ENCODE peak calls at places on chromosomes 4 and X, in five cellular contexts. Y is GM23248; G is body of pancreas; H is heart left ventricle; A is CD8-positive, alpha-beta memory T cell. F is an unnamed sample.

GRCh38 chrX:42247241-42247640 is 323.9 kb upstream of the CASK start:
- DNase-seq in G (no peak), H (no peak), A (no peak), Y (peak; percentile 14), F (no peak)

GRCh38 chr4:90061881-90062280 is 65.3 kb upstream of the CCSER1 start:
- DNase-seq in A (no peak), H (no peak), Y (no peak), G (no peak), F (no peak)

GRCh38 chr4:6509587-6509986 is 37.2 kb upstream of the PPP2R2C start:
- DNase-seq in H (no peak), G (no peak), Y (no peak), A (no peak), F (no peak)

GRCh38 chr4:47705326-47705981 is 132.4 kb downstream of the CORIN start:
- DNase-seq in G (no peak), H (no peak), Y (peak; percentile 52), A (no peak), F (no peak)

GRCh38 chr4:94856030-94856429 is 98.3 kb downstream of the BMPR1B start:
- DNase-seq in Y (no peak), H (no peak), G (no peak), A (no peak), F (no peak)

GRCh38 chrX:136867096-136867491 is 13.4 kb downstream of the RBMX start:
- DNase-seq in A (no peak), H (no peak), G (no peak), Y (peak; percentile 16), F (no peak)

GRCh38 chrX:84188320-84188834 is 378 bp upstream of the RPS6KA6 start:
- DNase-seq in H (peak; percentile 27), A (peak; percentile 3), G (peak; percentile 72), Y (peak; percentile 70), F (peak; percentile 85)

GRCh38 chrX:111322231-111322855 is 52.1 kb upstream of the CAPN6 start:
- DNase-seq in G (no peak), A (no peak), Y (no peak), H (no peak), F (no peak)

GRCh38 chrX:153926863-153927685 is 1.0 kb upstream of the ARHGAP4 start:
- DNase-seq in A (peak; percentile 86), H (peak; percentile 64), Y (peak; percentile 49), G (peak; percentile 43), F (peak; percentile 79)

GRCh38 chrX:2576793-2577192 is 76.0 kb upstream of the DHRSX start:
- DNase-seq in A (no peak), G (no peak), H (no peak), Y (peak; percentile 22), F (no peak)

GRCh38 chrX:10579753-10580060 is 40.7 kb downstream of the MID1 start:
- DNase-seq in H (no peak), A (no peak), Y (peak; percentile 52), G (no peak), F (no peak)

GRCh38 chrX:78960888-78961287 is 15.7 kb downstream of the P2RY10 start:
- DNase-seq in Y (no peak), H (no peak), G (no peak), A (no peak), F (no peak)

GRCh38 chr4:10015140-10015753 is 6.0 kb downstream of the SLC2A9 start:
- DNase-seq in G (peak; percentile 56), Y (peak; percentile 52), H (peak; percentile 56), A (no peak), F (no peak)

GRCh38 chrX:97026406-97026805 is 142.7 kb downstream of the RPA4 start:
- DNase-seq in G (no peak), Y (peak; percentile 1), A (no peak), H (no peak), F (peak; percentile 9)

GRCh38 chr4:98557497-98557896 is 100.9 kb downstream of the TSPAN5 start:
- DNase-seq in A (no peak), G (no peak), Y (peak; percentile 45), H (no peak), F (peak; percentile 46)

GRCh38 chr4:102104278-102104677 is 241.0 kb downstream of the SLC39A8 start:
- DNase-seq in Y (no peak), A (no peak), G (no peak), H (no peak), F (no peak)

GRCh38 chrX:133287860-133288259 is 69.7 kb upstream of the TFDP3 start:
- DNase-seq in Y (no peak), A (no peak), G (no peak), H (no peak), F (no peak)

GRCh38 chrX:78357342-78358055 is 30.1 kb upstream of the CYSLTR1 start:
- DNase-seq in H (no peak), G (no peak), A (no peak), Y (no peak), F (no peak)

GRCh38 chrX:110026099-110026844 is 23.4 kb downstream of the TMEM164 start:
- DNase-seq in A (no peak), Y (peak; percentile 18), G (no peak), H (no peak), F (no peak)

GRCh38 chrX:154383359-154384283 is 4.5 kb downstream of the EMD start:
- DNase-seq in Y (no peak), H (no peak), A (no peak), G (peak; percentile 4), F (no peak)

GRCh38 chrX:10062352-10062751 is 94.4 kb upstream of the CLCN4 start:
- DNase-seq in A (no peak), G (no peak), Y (no peak), H (no peak), F (no peak)

GRCh38 chrX:10087391-10087790 is 69.4 kb upstream of the CLCN4 start:
- DNase-seq in Y (no peak), H (no peak), A (no peak), G (no peak), F (no peak)

GRCh38 chr4:168585168-168586091 is 88.6 kb downstream of the PALLD start:
- DNase-seq in H (peak; percentile 88), G (peak; percentile 78), Y (peak; percentile 94), A (no peak), F (no peak)
- H3K4me1 ChIP-seq in H (peaks cover 45% of the 10 kb centered on the region), G (no peaks in the 10 kb centered on the region), Y (peaks cover 48% of the 10 kb centered on the region), A (no peaks in the 10 kb centered on the region), F (peaks cover 61% of the 10 kb centered on the region)

DNA sequence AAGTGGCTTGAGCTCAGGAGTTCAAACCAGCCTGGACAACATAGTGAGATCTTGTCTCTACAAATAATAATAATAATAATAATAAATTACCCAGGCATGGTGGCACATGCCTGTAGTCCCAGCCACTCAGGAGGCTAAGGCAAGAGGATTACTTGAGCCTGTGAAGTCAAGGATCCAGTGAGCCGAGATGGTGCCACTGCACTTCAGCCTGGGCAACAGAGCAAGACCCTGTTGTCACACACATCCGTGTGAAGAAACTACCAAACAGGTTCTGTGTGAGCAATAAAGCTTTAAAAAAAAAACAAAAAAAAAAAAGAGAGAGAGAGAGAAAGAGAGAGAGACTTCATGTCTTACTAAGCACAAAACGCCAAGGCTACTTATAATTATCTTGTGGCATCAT is 42.5 kb downstream of the ANOS1 start:
- DNase-seq in Y (no peak), G (no peak), A (no peak), H (no peak), F (no peak)
- H3K4me1 ChIP-seq in Y (no peaks in the 10 kb centered on the region), G (no peaks in the 10 kb centered on the region), A (no peaks in the 10 kb centered on the region), H (no peaks in the 10 kb centered on the region), F (no peaks in the 10 kb centered on the region)

DNA sequence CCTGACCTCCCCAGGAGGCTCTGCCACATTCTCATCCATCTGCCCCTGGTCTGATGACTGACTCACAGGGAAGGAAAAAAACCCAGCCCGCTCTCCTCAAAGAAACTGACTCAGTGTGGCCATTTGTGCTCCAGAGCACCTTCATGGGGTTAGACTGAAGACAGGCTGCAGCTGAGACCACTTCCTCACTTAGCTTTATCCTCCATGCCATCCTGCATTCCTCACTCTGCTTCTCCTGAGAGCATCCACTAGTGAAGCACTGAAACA is 35.9 kb upstream of the HPSE start:
- DNase-seq in A (no peak), Y (peak; percentile 44), H (no peak), G (no peak), F (no peak)
- H3K4me1 ChIP-seq in A (no peaks in the 10 kb centered on the region), Y (peaks cover 6% of the 10 kb centered on the region), H (no peaks in the 10 kb centered on the region), G (no peaks in the 10 kb centered on the region), F (no peaks in the 10 kb centered on the region)

DNA sequence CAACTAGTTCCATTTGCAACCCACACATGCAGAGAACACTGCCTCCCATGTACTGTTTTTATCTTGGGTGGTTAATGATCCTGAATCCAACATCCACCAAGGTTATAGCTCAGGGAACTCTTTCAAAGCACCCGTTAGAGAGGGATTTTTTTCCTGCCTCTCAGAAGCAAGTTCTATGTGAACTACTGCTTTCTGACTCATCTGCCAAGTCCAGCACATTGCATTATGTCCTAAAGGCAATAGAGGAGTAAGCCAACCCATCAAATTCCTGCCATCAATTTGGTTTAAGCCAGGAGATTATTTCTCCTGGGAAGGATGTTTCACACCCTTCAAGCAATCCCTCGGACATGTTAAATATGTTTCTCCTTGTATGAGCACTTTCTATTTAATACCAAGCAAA is 334.5 kb downstream of the GASK1B start:
- DNase-seq in Y (no peak), A (no peak), G (no peak), H (no peak), F (no peak)
- H3K4me1 ChIP-seq in Y (no peaks in the 10 kb centered on the region), A (no peaks in the 10 kb centered on the region), G (peaks cover 16% of the 10 kb centered on the region), H (peaks cover 7% of the 10 kb centered on the region), F (no peaks in the 10 kb centered on the region)

GRCh38 chrX:16993791-16994318 is 47.4 kb downstream of the REPS2 start:
- DNase-seq in G (no peak), Y (no peak), H (no peak), A (no peak), F (no peak)
- H3K4me1 ChIP-seq in G (peaks cover 28% of the 10 kb centered on the region), Y (no peaks in the 10 kb centered on the region), H (no peaks in the 10 kb centered on the region), A (no peaks in the 10 kb centered on the region), F (no peaks in the 10 kb centered on the region)

GRCh38 chr4:8554555-8555100 is 25.6 kb upstream of the GPR78 start:
- DNase-seq in G (no peak), Y (no peak), H (no peak), A (no peak), F (peak; percentile 72)

GRCh38 chr4:8552024-8552423 is 28.2 kb upstream of the GPR78 start:
- DNase-seq in Y (no peak), A (no peak), H (no peak), G (no peak), F (no peak)

GRCh38 chr4:8553216-8553615 is 27.0 kb upstream of the GPR78 start:
- DNase-seq in G (no peak), H (no peak), A (no peak), Y (no peak), F (peak; percentile 61)

GRCh38 chr4:8553958-8554357 is 26.2 kb upstream of the GPR78 start:
- DNase-seq in H (no peak), A (no peak), Y (no peak), G (no peak), F (peak; percentile 73)

DNA sequence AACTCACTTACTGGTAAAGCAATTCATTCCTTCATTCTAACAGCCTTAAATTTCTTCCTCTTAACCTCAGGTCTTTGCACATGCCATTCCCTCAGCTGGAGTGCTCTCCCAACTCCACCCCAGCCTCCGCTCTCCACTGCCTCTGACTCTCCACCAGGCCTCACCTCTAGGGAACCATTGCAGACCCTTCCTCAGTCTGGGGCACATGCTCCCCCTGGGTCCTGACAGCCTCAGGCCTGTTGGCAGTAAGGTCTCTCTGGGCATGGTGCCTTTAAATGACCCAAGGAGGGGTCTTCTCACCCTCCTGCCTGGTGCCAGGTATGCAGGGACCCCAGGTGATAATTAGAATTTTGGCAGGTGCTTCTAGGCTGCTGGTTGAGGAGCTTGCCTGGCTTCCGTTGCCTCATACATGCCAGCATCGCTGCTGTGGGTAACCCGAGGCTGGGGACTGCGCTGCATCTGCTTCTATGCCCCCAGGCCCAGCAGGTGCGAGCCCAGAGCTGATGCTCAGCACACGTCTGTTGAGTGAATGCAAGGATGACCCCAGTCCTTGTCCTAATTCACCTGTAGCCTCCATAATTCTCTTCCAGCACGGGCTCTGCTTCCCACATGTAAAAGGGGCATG is 27.5 kb upstream of the GPR78 start:
- DNase-seq in A (no peak), H (no peak), G (no peak), Y (no peak), F (peak; percentile 70)
- H3K4me1 ChIP-seq in A (no peaks in the 10 kb centered on the region), H (no peaks in the 10 kb centered on the region), G (no peaks in the 10 kb centered on the region), Y (peaks cover 16% of the 10 kb centered on the region), F (peaks cover 10% of the 10 kb centered on the region)

GRCh38 chr4:8202526-8203375 is 3.7 kb downstream of the SH3TC1 start:
- DNase-seq in A (no peak), H (no peak), Y (no peak), G (no peak), F (no peak)
- H3K4me1 ChIP-seq in A (peaks cover 43% of the 10 kb centered on the region), H (peaks cover 45% of the 10 kb centered on the region), Y (peaks cover 8% of the 10 kb centered on the region), G (peaks cover 51% of the 10 kb centered on the region), F (peaks cover 26% of the 10 kb centered on the region)